ENCODE peak calls at places on chromosomes 4 and X, in eight cellular contexts. Q is stomach, C is H1, O is SK-N-SH, H is HCT116, X is suprapubic skin, Y is transverse colon, I is spleen. G is an unnamed sample.

GRCh38 chr4:176185068-176185467 is 10.3 kb downstream of the SPATA4 start:
- DNase-seq in I (no peak), Y (no peak), Q (no peak), H (no peak), C (no peak), X (no peak), O (no peak), G (no peak)

GRCh38 chrX:14920196-14920595 is 47.0 kb downstream of the MOSPD2 start:
- DNase-seq in H (no peak), Y (no peak), X (no peak), Q (no peak), I (no peak), O (no peak), C (no peak), G (no peak)

GRCh38 chrX:136497556-136498048 is at the start of gene HTATSF1:
- DNase-seq in H (no peak), Q (peak; percentile 30), I (peak; percentile 88), Y (no peak), C (peak; percentile 48), O (no peak), X (peak; percentile 70), G (peak; percentile 20)

GRCh38 chr4:173528378-173529321 is 1.4 kb downstream of the HAND2 start:
- DNase-seq in X (no peak), O (peak; percentile 67), I (no peak), Q (no peak), H (no peak), Y (no peak), C (peak; percentile 80), G (no peak)

GRCh38 chrX:39226307-39226706 is 425.0 kb downstream of the MID1IP1 start:
- DNase-seq in X (no peak), Y (peak; percentile 17), H (no peak), I (no peak), C (no peak), O (no peak), Q (no peak), G (no peak)

GRCh38 chr4:1296324-1297022 is 6.8 kb downstream of the MAEA start:
- DNase-seq in C (no peak), I (peak; percentile 74), Q (no peak), O (no peak), H (no peak), X (no peak), Y (no peak), G (no peak)

GRCh38 chr4:55736605-55737183 is 82.9 kb upstream of the EXOC1L start:
- DNase-seq in C (no peak), H (peak; percentile 23), Q (no peak), X (no peak), Y (no peak), O (peak; percentile 19), I (no peak), G (peak; percentile 23)

GRCh38 chr4:48799157-48799556 is 19.1 kb upstream of the FRYL start:
- DNase-seq in O (no peak), Q (no peak), I (no peak), Y (no peak), C (no peak), H (no peak), X (no peak), G (no peak)

GRCh38 chr4:188008377-188008776 is 12.8 kb downstream of the ZFP42 start:
- DNase-seq in H (no peak), I (no peak), O (no peak), Q (no peak), X (no peak), C (no peak), Y (no peak), G (no peak)

GRCh38 chr4:101232074-101232776 is 115.1 kb downstream of the PPP3CA start:
- DNase-seq in O (no peak), I (no peak), H (no peak), Y (no peak), C (no peak), X (no peak), Q (no peak), G (peak; percentile 76)

GRCh38 chrX:30887721-30888120 is 1.3 kb downstream of the TAB3 start:
- DNase-seq in Q (no peak), O (no peak), H (no peak), Y (no peak), I (no peak), X (no peak), C (no peak), G (no peak)

GRCh38 chr4:103204114-103204513 is 6.0 kb upstream of the CENPE start:
- DNase-seq in C (no peak), Y (no peak), X (no peak), I (no peak), H (peak; percentile 16), Q (no peak), O (peak; percentile 11), G (peak; percentile 21)

DNA sequence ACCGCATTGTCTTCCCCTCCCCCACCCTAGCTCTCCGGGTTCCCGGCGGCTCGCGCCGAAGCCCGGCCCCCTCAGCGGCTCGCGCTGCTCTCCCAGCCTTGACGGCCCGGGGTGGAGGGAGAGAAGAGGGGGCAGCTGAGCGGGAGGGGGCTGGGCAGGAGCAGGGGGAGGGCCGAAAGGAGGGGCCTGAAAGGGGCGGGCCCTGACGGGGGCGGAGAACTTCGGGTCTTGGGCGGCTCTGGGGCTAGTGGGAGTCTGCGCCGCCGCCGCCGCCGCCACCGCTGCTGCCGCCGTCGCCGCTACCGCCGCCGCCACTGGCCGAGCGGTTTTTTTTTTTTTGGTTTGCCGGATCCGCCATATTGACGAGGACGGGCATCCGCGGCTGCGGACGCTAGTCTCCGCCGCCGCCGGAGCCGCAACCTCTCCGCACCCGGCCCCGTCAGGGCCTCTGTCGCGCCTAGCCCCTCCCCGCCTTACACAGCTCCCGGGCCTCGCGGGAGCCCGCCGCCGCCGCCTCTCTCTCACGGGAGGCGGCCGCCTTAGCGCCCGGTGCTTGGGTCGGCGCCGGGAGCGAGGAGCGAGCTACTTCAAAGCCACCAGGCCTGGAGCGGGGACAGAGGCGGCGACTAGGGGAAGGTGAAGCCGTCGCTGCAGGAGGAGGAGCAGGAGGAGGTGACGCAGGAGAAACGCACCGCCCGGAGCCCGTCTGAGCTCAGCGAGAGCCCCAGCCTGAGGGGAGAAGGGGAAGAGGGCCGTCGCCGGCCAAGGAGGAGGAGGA is at the start of gene USP9X:
- DNase-seq in X (peak; percentile 95), H (peak; percentile 54), Q (peak; percentile 92), O (peak; percentile 93), Y (peak; percentile 95), C (peak; percentile 72), I (peak; percentile 98), G (peak; percentile 85)
- TF ChIP-seq POLR2AphosphoS5 in X (no peak), H (peak; percentile 63), Q (peak; percentile 83), O (peak; percentile 12), Y (peak; percentile 38), C (peak; percentile 5), I (peak; percentile 86), G (no peak)

GRCh38 chr4:38989487-38989886 is 42.7 kb downstream of the TMEM156 start:
- DNase-seq in I (no peak), Q (no peak), X (no peak), O (no peak), Y (no peak), H (no peak), C (no peak), G (no peak)

GRCh38 chr4:38982356-38983095 is 49.7 kb downstream of the TMEM156 start:
- DNase-seq in X (no peak), C (no peak), O (no peak), H (no peak), I (no peak), Y (no peak), Q (no peak), G (no peak)

GRCh38 chr4:38987491-38987890 is 44.7 kb downstream of the TMEM156 start:
- DNase-seq in X (no peak), I (no peak), H (no peak), O (no peak), Q (no peak), C (no peak), Y (no peak), G (no peak)

GRCh38 chr4:38983756-38984647 is 48.2 kb downstream of the TMEM156 start:
- DNase-seq in C (no peak), Q (no peak), O (peak; percentile 11), X (no peak), Y (no peak), I (no peak), H (no peak), G (no peak)

GRCh38 chr4:38985363-38986065 is 46.7 kb downstream of the TMEM156 start:
- DNase-seq in Y (no peak), H (no peak), I (no peak), Q (no peak), X (no peak), O (no peak), C (no peak), G (no peak)
- H3K4me1 ChIP-seq in Y (no peaks in the 10 kb centered on the region), H (peaks cover 9% of the 10 kb centered on the region), I (peaks cover 19% of the 10 kb centered on the region), Q (peaks cover 7% of the 10 kb centered on the region), X (no peaks in the 10 kb centered on the region), O (peaks cover 18% of the 10 kb centered on the region), C (no peaks in the 10 kb centered on the region), G (no peaks in the 10 kb centered on the region)

GRCh38 chrX:150150081-150150779 is 211.9 kb upstream of the EOLA2 start:
- DNase-seq in C (no peak), O (no peak), Y (no peak), H (no peak), Q (no peak), I (no peak), X (no peak), G (no peak)

GRCh38 chrX:150148749-150149672 is 210.7 kb upstream of the EOLA2 start:
- DNase-seq in H (no peak), O (no peak), X (no peak), Y (no peak), C (no peak), Q (no peak), I (no peak), G (no peak)

GRCh38 chrX:150152546-150152945 is 210.6 kb upstream of the MAMLD1 start:
- DNase-seq in Q (no peak), Y (no peak), I (no peak), O (no peak), X (no peak), C (no peak), H (no peak), G (no peak)

GRCh38 chrX:150152036-150152435 is 211.1 kb upstream of the MAMLD1 start:
- DNase-seq in H (no peak), C (no peak), I (no peak), Y (no peak), O (no peak), X (no peak), Q (no peak), G (no peak)

DNA sequence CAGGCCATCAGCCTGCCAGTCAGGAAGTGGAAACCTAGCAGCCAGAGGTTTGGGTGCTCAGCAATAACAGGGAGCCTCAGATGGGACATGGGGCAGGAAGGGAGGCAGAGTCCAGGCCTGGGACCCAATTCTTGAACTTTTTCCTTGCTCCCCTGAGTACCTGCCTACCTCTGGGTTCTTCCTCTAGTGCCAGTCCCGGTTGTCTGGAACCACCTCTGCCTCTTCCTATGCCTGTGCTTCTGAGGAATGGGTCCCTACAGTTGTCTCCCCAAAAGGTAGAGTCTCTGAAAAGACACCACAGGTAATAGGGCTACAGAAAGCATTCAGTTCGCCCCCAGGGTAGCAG is 212.4 kb upstream of the MAMLD1 start:
- DNase-seq in H (no peak), O (no peak), I (no peak), C (no peak), X (no peak), Q (no peak), Y (no peak), G (no peak)
- TF ChIP-seq POLR2AphosphoS5 in H (no peak), O (no peak), I (no peak), C (no peak), X (no peak), Q (no peak), Y (no peak), G (no peak)

DNA sequence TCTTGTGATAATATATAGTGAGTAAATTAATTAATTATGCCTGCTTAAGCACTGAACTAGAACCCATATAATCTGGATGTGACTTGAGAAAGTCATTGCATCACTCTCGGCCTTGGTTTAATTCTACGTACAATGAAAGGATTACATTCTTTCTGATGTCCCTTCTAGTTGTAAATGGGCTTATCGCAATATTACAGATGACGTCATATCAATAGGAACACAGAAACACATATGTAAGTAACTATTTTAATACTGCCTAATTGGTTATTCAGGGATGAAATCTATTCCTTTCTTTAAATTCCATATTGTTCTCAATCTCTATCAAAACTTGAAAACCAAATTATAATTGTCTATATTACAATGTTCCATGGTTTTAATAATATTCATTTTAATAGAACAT is 504.6 kb downstream of the PRR32 start:
- DNase-seq in Y (no peak), C (no peak), O (no peak), Q (no peak), X (no peak), I (no peak), H (no peak), G (no peak)
- H3K4me1 ChIP-seq in Y (no peaks in the 10 kb centered on the region), C (no peaks in the 10 kb centered on the region), O (no peaks in the 10 kb centered on the region), Q (no peaks in the 10 kb centered on the region), X (no peaks in the 10 kb centered on the region), I (no peaks in the 10 kb centered on the region), H (no peaks in the 10 kb centered on the region), G (no peaks in the 10 kb centered on the region)